ENCODE peak calls at places on chromosomes 11 and 22, in five cellular contexts. E is OCI-LY7, G is transverse colon, F is BE2C, V is heart right ventricle. N is an unnamed sample.

GRCh38 chr11:128365044-128365443 is 222.3 kb downstream of the ETS1 start:
- DNase-seq in E (peak; percentile 34), G (no peak), V (no peak), F (no peak), N (no peak)

GRCh38 chr11:34988294-34989255 is 72.2 kb downstream of the PDHX start:
- DNase-seq in F (no peak), V (no peak), E (no peak), G (no peak), N (no peak)

GRCh38 chr22:23266780-23267179 is 86.5 kb downstream of the BCR start:
- DNase-seq in G (no peak), E (no peak), F (no peak), V (no peak), N (no peak)

GRCh38 chr11:27282141-27282590 is 80.8 kb downstream of the CCDC34 start:
- DNase-seq in F (no peak), E (no peak), V (peak; percentile 55), G (no peak), N (no peak)

GRCh38 chr11:3837793-3838192 is 3.0 kb downstream of the RHOG start:
- DNase-seq in F (no peak), V (no peak), E (no peak), G (peak; percentile 54), N (peak; percentile 36)

GRCh38 chr11:2794947-2795346 is 90.6 kb downstream of the CDKN1C start:
- DNase-seq in E (no peak), G (peak; percentile 5), V (peak; percentile 10), F (peak; percentile 3), N (peak; percentile 23)

GRCh38 chr22:27380826-27381225 is 420.7 kb downstream of the MN1 start:
- DNase-seq in F (peak; percentile 41), E (no peak), G (no peak), V (no peak), N (no peak)

GRCh38 chr11:94449437-94449836 is 44.2 kb downstream of the MRE11 start:
- DNase-seq in F (no peak), G (no peak), E (no peak), V (no peak), N (no peak)

GRCh38 chr11:131810511-131810910 is 440.1 kb downstream of the NTM start:
- DNase-seq in G (no peak), V (no peak), E (no peak), F (no peak), N (no peak)

GRCh38 chr11:128628686-128629085 is 41.3 kb upstream of the ETS1 start:
- DNase-seq in G (no peak), V (no peak), E (peak; percentile 36), F (no peak), N (no peak)

GRCh38 chr11:80167766-80168165 is 726.9 kb upstream of the TENM4 start:
- DNase-seq in F (no peak), V (no peak), E (no peak), G (no peak), N (no peak)

GRCh38 chr11:134607963-134608750 is 196.1 kb upstream of the B3GAT1 start:
- DNase-seq in F (no peak), V (no peak), G (no peak), E (no peak), N (no peak)

GRCh38 chr11:113802621-113803020 is 23.0 kb downstream of the CLDN25 start:
- DNase-seq in E (no peak), G (no peak), F (no peak), V (no peak), N (no peak)

GRCh38 chr11:110355011-110355744 is 58.8 kb upstream of the RDX start:
- DNase-seq in F (no peak), E (no peak), G (no peak), V (no peak), N (no peak)

GRCh38 chr11:118114266-118114665 is 27.5 kb upstream of the SMIM35 start:
- DNase-seq in E (no peak), V (no peak), G (no peak), F (no peak), N (no peak)

GRCh38 chr11:128559496-128560103 is 27.8 kb downstream of the ETS1 start:
- DNase-seq in E (no peak), G (no peak), V (no peak), F (no peak), N (no peak)

GRCh38 chr11:127223026-127223425 is 222.5 kb upstream of the KIRREL3 start:
- DNase-seq in E (no peak), G (no peak), V (no peak), F (no peak), N (no peak)

GRCh38 chr11:127226376-127226775 is 225.8 kb upstream of the KIRREL3 start:
- DNase-seq in G (no peak), E (no peak), F (no peak), V (no peak), N (no peak)

GRCh38 chr11:127223633-127224032 is 223.1 kb upstream of the KIRREL3 start:
- DNase-seq in E (no peak), G (no peak), F (no peak), V (no peak), N (no peak)

GRCh38 chr11:127225619-127226018 is 225.0 kb upstream of the KIRREL3 start:
- DNase-seq in V (no peak), F (no peak), G (no peak), E (no peak), N (no peak)

DNA sequence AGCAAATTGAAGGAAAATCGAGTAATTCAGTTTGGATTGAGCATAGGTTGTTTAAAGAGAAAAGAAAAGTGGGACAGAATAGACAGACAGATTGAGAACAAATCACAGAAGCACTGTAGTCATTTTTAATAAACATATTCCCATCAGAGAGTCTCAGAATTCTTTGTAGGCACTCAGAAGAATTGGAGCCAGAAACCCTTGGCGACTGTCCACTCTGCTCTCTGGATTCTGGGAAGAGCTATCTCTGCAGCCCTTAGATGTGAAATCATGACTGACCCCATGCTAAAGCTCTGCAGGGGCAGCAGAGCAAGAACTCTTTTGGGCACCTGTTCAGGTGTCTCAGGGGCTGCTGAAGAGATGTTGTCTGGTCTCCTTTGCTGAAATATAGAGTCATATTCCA is 223.7 kb upstream of the KIRREL3 start:
- DNase-seq in F (no peak), G (no peak), E (no peak), V (no peak), N (no peak)
- H3K4me1 ChIP-seq in F (no peaks in the 10 kb centered on the region), G (no peaks in the 10 kb centered on the region), E (no peaks in the 10 kb centered on the region), V (no peaks in the 10 kb centered on the region), N (no peaks in the 10 kb centered on the region)

DNA sequence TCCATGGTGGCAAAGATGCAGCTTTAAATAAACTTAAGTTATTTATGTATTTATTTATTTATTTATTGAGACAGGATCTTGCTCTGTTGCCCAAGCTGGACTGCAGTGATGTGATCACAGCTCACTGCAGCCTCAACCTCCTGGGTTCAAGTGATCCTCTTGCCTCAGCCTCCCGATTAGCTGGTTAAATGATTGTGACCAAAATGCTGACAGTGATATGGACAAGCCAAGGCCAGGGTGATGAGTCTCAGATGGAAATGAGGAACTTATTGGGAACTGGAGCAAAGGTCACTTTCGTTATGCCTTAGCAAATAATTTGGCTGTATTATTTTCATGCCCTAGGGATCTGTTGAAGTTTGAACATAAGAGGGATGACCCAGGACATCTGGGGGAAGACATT is 9.3 kb upstream of the LRP5 start:
- DNase-seq in V (no peak), F (no peak), G (no peak), E (no peak), N (no peak)
- H3K4me1 ChIP-seq in V (peaks cover 4% of the 10 kb centered on the region), F (no peaks in the 10 kb centered on the region), G (no peaks in the 10 kb centered on the region), E (no peaks in the 10 kb centered on the region), N (peaks cover 10% of the 10 kb centered on the region)

DNA sequence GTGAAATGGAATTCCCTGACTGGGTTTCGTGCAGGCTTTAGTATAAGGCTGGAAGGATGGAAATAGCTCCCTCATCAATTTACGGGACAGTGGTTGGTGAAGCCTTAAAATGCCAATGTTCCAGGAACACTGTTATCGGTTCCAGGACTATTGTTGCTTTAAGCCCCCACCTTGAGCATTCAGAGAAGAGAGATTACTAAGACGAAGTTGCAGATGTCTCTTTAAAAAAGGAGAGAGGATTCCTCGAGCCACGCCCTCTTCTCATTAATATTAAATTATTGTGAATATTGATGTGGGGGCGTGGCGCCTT is 194 bp upstream of the CREB3L1 start:
- DNase-seq in F (no peak), V (no peak), G (no peak), E (no peak), N (no peak)
- H3K4me1 ChIP-seq in F (no peaks in the 10 kb centered on the region), V (peaks cover 38% of the 10 kb centered on the region), G (peaks cover 44% of the 10 kb centered on the region), E (no peaks in the 10 kb centered on the region), N (peaks cover 96% of the 10 kb centered on the region)

GRCh38 chr22:45968003-45968650 is 8.8 kb downstream of the WNT7B start:
- DNase-seq in E (no peak), F (no peak), V (no peak), G (no peak), N (no peak)
- H3K4me1 ChIP-seq in E (no peaks in the 10 kb centered on the region), F (no peaks in the 10 kb centered on the region), V (peaks cover 9% of the 10 kb centered on the region), G (no peaks in the 10 kb centered on the region), N (peaks cover 14% of the 10 kb centered on the region)

GRCh38 chr11:73171762-73172161 is 29.6 kb upstream of the FCHSD2 start:
- DNase-seq in E (no peak), F (no peak), G (no peak), V (no peak), N (no peak)

GRCh38 chr11:73172992-73173656 is 31.0 kb upstream of the FCHSD2 start:
- DNase-seq in G (no peak), F (no peak), E (no peak), V (no peak), N (no peak)

GRCh38 chr11:73174495-73174791 is 32.3 kb upstream of the FCHSD2 start:
- DNase-seq in G (no peak), V (no peak), E (no peak), F (no peak), N (no peak)

GRCh38 chr11:73175551-73176144 is 33.5 kb upstream of the FCHSD2 start:
- DNase-seq in V (no peak), E (no peak), F (no peak), G (no peak), N (no peak)

GRCh38 chr11:73173755-73174494 is 31.8 kb upstream of the FCHSD2 start:
- DNase-seq in V (peak; percentile 82), F (no peak), G (peak; percentile 47), E (no peak), N (peak; percentile 56)
- H3K4me1 ChIP-seq in V (peaks cover 27% of the 10 kb centered on the region), F (no peaks in the 10 kb centered on the region), G (peaks cover 6% of the 10 kb centered on the region), E (peaks cover 83% of the 10 kb centered on the region), N (peaks cover 46% of the 10 kb centered on the region)

DNA sequence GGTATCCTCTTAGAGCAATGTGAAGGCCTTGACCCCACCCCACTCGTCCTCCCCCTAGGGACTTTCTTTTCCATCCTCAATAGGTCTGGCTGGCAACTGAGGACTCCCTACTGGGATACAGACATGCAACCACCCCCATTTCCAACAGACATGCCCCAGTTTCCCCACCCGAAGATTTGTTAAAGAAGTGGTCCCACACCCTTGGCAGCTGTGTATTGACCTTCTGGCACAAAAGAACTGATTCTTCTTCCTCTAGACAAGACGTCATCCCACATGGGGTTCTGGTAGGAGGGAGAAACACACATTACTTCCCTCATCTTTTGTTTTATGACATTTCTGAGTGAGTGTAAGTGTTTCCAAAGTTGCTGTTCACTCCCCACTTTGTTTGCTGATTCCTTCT is 4.6 kb downstream of the KIRREL3 start:
- DNase-seq in E (no peak), V (no peak), G (no peak), F (no peak), N (no peak)
- H3K4me1 ChIP-seq in E (no peaks in the 10 kb centered on the region), V (no peaks in the 10 kb centered on the region), G (no peaks in the 10 kb centered on the region), F (no peaks in the 10 kb centered on the region), N (peaks cover 11% of the 10 kb centered on the region)